ENCODE peak calls at places on chromosomes 4 and X, in eight cellular contexts. B is glutamatergic neuron; H is AG08396; Z is cardiac fibroblast; X is HCT116; S is activated naive CD4-positive, alpha-beta T cell treated with anti-CD3 and anti-CD28 coated beads for 36 hours; Y is psoas muscle; W is mammary epithelial cell. F is an unnamed sample.

GRCh38 chrX:140504371-140505324 is at the start of gene SOX3:
- DNase-seq in B (no peak), H (no peak), Z (peak), X (no peak), S (no peak), Y (no peak), W (no peak), F (no peak)

GRCh38 chr4:79163981-79164490 is 161.8 kb downstream of the NAA11 start:
- DNase-seq in B (no peak), H (no peak), Z (no peak), X (no peak), S (no peak), Y (no peak), W (no peak), F (no peak)

GRCh38 chrX:15854080-15854655 is 445 bp downstream of the AP1S2 start:
- DNase-seq in B (peak), H (peak), Z (no peak), X (no peak), S (peak), Y (peak), W (peak), F (peak)

GRCh38 chr4:101262683-101263082 is 84.6 kb downstream of the PPP3CA start:
- DNase-seq in B (no peak), H (no peak), Z (no peak), X (no peak), S (no peak), Y (no peak), W (no peak), F (no peak)

GRCh38 chr4:74203467-74203866 is 45.5 kb downstream of the MTHFD2L start:
- DNase-seq in B (no peak), H (no peak), Z (no peak), X (no peak), S (no peak), Y (no peak), W (no peak), F (no peak)

GRCh38 chr4:139767168-139767567 is 101.5 kb downstream of the MGST2 start:
- DNase-seq in B (no peak), H (no peak), Z (no peak), X (no peak), S (no peak), Y (no peak), W (no peak), F (peak)

GRCh38 chrX:112687189-112687691 is 7.5 kb upstream of the LHFPL1 start:
- DNase-seq in B (no peak), H (peak), Z (peak), X (no peak), S (no peak), Y (no peak), W (no peak), F (no peak)

GRCh38 chr4:2796261-2797187 is 3.6 kb downstream of the SH3BP2 start:
- DNase-seq in B (peak), H (no peak), Z (peak), X (no peak), S (no peak), Y (peak), W (peak), F (no peak)

GRCh38 chr4:168846414-168846813 is 163.6 kb downstream of the CBR4 start:
- DNase-seq in B (no peak), H (no peak), Z (no peak), X (no peak), S (no peak), Y (no peak), W (no peak), F (no peak)

GRCh38 chrX:150360331-150360730 is 2.8 kb upstream of the MAMLD1 start:
- DNase-seq in B (no peak), H (no peak), Z (no peak), X (no peak), S (no peak), Y (no peak), W (no peak), F (no peak)

GRCh38 chr4:37802068-37802666 is 24.3 kb upstream of the PGM2 start:
- DNase-seq in B (peak), H (peak), Z (peak), X (peak), S (peak), Y (peak), W (peak), F (no peak)

GRCh38 chr4:137378393-137379290 is 153.7 kb downstream of the PCDH18 start:
- DNase-seq in B (no peak), H (no peak), Z (no peak), X (no peak), S (no peak), Y (no peak), W (no peak), F (no peak)

GRCh38 chr4:133483600-133484246 is 334.6 kb downstream of the PCDH10 start:
- DNase-seq in B (no peak), H (no peak), Z (peak), X (peak), S (no peak), Y (no peak), W (peak), F (no peak)

GRCh38 chr4:153109296-153109868 is 94.9 kb upstream of the TRIM2 start:
- DNase-seq in B (no peak), H (no peak), Z (no peak), X (no peak), S (no peak), Y (no peak), W (no peak), F (no peak)

GRCh38 chrX:45068555-45068954 is 132.1 kb downstream of the DIPK2B start:
- DNase-seq in B (no peak), H (no peak), Z (no peak), X (no peak), S (no peak), Y (no peak), W (no peak), F (no peak)

GRCh38 chr4:15868065-15868464 is 70.5 kb downstream of the FGFBP1 start:
- DNase-seq in B (no peak), H (no peak), Z (no peak), X (no peak), S (peak), Y (no peak), W (no peak), F (no peak)

GRCh38 chr4:140004580-140005314 is 149.2 kb downstream of the MAML3 start:
- DNase-seq in B (peak), H (peak), Z (peak), X (no peak), S (no peak), Y (peak), W (peak), F (no peak)

GRCh38 chrX:131649741-131650140 is 105.9 kb downstream of the OR13H1 start:
- DNase-seq in B (no peak), H (no peak), Z (no peak), X (no peak), S (no peak), Y (no peak), W (no peak), F (no peak)

GRCh38 chr4:17497890-17498523 is 13.9 kb downstream of the QDPR start:
- DNase-seq in B (no peak), H (no peak), Z (no peak), X (no peak), S (no peak), Y (no peak), W (no peak), F (no peak)

GRCh38 chrX:108447303-108447702 is 7.7 kb downstream of the COL4A5 start:
- DNase-seq in B (no peak), H (no peak), Z (no peak), X (no peak), S (no peak), Y (no peak), W (peak), F (no peak)

GRCh38 chrX:104568304-104568915 is 2.4 kb downstream of the IL1RAPL2 start:
- DNase-seq in B (no peak), H (no peak), Z (no peak), X (no peak), S (no peak), Y (no peak), W (no peak), F (no peak)

GRCh38 chrX:27918799-27919198 is 62.5 kb downstream of the DCAF8L1 start:
- DNase-seq in B (peak), H (no peak), Z (peak), X (peak), S (no peak), Y (no peak), W (peak), F (no peak)

GRCh38 chrX:112759512-112759911 is 79.8 kb upstream of the LHFPL1 start:
- DNase-seq in B (no peak), H (no peak), Z (no peak), X (no peak), S (no peak), Y (no peak), W (no peak), F (no peak)

GRCh38 chr4:172996571-172997216 is 171.9 kb upstream of the GALNT7 start:
- DNase-seq in B (no peak), H (peak), Z (peak), X (no peak), S (no peak), Y (no peak), W (peak), F (no peak)

GRCh38 chr4:98345838-98346237 is 84.7 kb downstream of the RAP1GDS1 start:
- DNase-seq in B (no peak), H (no peak), Z (no peak), X (no peak), S (no peak), Y (no peak), W (no peak), F (no peak)

GRCh38 chr4:39730067-39730466 is 32.1 kb downstream of the UBE2K start:
- DNase-seq in B (no peak), H (no peak), Z (peak), X (no peak), S (no peak), Y (no peak), W (peak), F (no peak)

GRCh38 chrX:38519651-38520050 is 41.7 kb upstream of the TSPAN7 start:
- DNase-seq in B (no peak), H (no peak), Z (no peak), X (no peak), S (no peak), Y (no peak), W (no peak), F (no peak)

GRCh38 chr4:126168484-126168883 is 853.7 kb downstream of the FAT4 start:
- DNase-seq in B (no peak), H (no peak), Z (no peak), X (no peak), S (no peak), Y (no peak), W (no peak), F (no peak)

GRCh38 chrX:108036298-108036973 is 8.4 kb upstream of the VSIG1 start:
- DNase-seq in B (no peak), H (peak), Z (peak), X (no peak), S (no peak), Y (no peak), W (peak), F (no peak)

GRCh38 chrX:104172788-104173187 is 6.5 kb downstream of the FAM199X start:
- DNase-seq in B (no peak), H (no peak), Z (peak), X (no peak), S (no peak), Y (no peak), W (no peak), F (no peak)